ENCODE peak calls at places on chromosomes 13 and 19, in seven cellular contexts. J is testis, B is GM12865, F is tibial artery, O is HFF-Myc, V is upper lobe of right lung, P is bronchial epithelial cell. C is an unnamed sample.

GRCh38 chr13:41199526-41199925 is 5.2 kb upstream of the KBTBD7 start:
- DNase-seq in J (no peak), B (peak), F (no peak), O (no peak), V (no peak), P (no peak), C (no peak)

GRCh38 chr19:58558623-58559274 is 338 bp upstream of the UBE2M start:
- DNase-seq in J (peak), B (peak), F (peak), O (peak), V (peak), P (peak), C (peak)

GRCh38 chr13:95709101-95709500 is 32.2 kb downstream of the DNAJC3 start:
- DNase-seq in J (no peak), B (no peak), F (no peak), O (no peak), V (no peak), P (no peak), C (peak)

GRCh38 chr19:37997911-37998344 is 90.9 kb downstream of the SIPA1L3 start:
- DNase-seq in J (no peak), B (no peak), F (no peak), O (peak), V (no peak), P (peak), C (peak)

GRCh38 chr13:85241045-85241444 is 558.2 kb downstream of the SLITRK6 start:
- DNase-seq in J (no peak), B (no peak), F (no peak), O (peak), V (no peak), P (peak), C (no peak)

GRCh38 chr13:21584973-21585592 is 18.9 kb downstream of the MICU2 start:
- DNase-seq in J (no peak), B (no peak), F (no peak), O (no peak), V (no peak), P (no peak), C (no peak)

GRCh38 chr19:40523322-40524047 is 53.2 kb upstream of the SHKBP1 start:
- DNase-seq in J (peak), B (peak), F (peak), O (no peak), V (peak), P (peak), C (peak)

GRCh38 chr19:2333027-2333806 is 4.7 kb downstream of the SPPL2B start:
- DNase-seq in J (no peak), B (no peak), F (no peak), O (no peak), V (no peak), P (no peak), C (no peak)

GRCh38 chr19:35318679-35319448 is 10.1 kb upstream of the CD22 start:
- DNase-seq in J (peak), B (no peak), F (peak), O (peak), V (peak), P (peak), C (peak)

GRCh38 chr19:33879818-33880575 is 83.3 kb downstream of the KCTD15 start:
- DNase-seq in J (no peak), B (peak), F (no peak), O (no peak), V (no peak), P (no peak), C (no peak)

GRCh38 chr19:7554990-7555864 is 19.7 kb downstream of the PNPLA6 start:
- DNase-seq in J (peak), B (no peak), F (no peak), O (no peak), V (peak), P (no peak), C (no peak)

GRCh38 chr13:90591260-90591926 is 756.1 kb upstream of the MIR17HG start:
- DNase-seq in J (no peak), B (no peak), F (no peak), O (no peak), V (no peak), P (peak), C (no peak)

GRCh38 chr19:12000152-12000981 is 35.1 kb downstream of the ZNF433 start:
- DNase-seq in J (no peak), B (peak), F (no peak), O (no peak), V (no peak), P (peak), C (no peak)

GRCh38 chr13:97030705-97031452 is 36.6 kb upstream of the OXGR1 start:
- DNase-seq in J (peak), B (peak), F (no peak), O (no peak), V (no peak), P (peak), C (peak)

GRCh38 chr19:41998246-41999020 is 4.4 kb upstream of the ATP1A3 start:
- DNase-seq in J (peak), B (peak), F (no peak), O (no peak), V (no peak), P (peak), C (peak)

GRCh38 chr19:52343548-52343947 is 7.5 kb downstream of the ZNF610 start:
- DNase-seq in J (peak), B (peak), F (peak), O (no peak), V (no peak), P (peak), C (peak)

GRCh38 chr19:11265785-11266236 is 3.5 kb upstream of the DOCK6 start:
- DNase-seq in J (no peak), B (no peak), F (no peak), O (no peak), V (no peak), P (peak), C (no peak)

GRCh38 chr13:80040219-80040976 is 300.5 kb downstream of the SPRY2 start:
- DNase-seq in J (no peak), B (no peak), F (no peak), O (peak), V (no peak), P (peak), C (peak)

GRCh38 chr13:73625562-73626339 is 508.5 kb downstream of the KLF12 start:
- DNase-seq in J (no peak), B (no peak), F (no peak), O (no peak), V (no peak), P (no peak), C (no peak)

GRCh38 chr19:46368116-46368515 is 21.2 kb downstream of the PPP5C start:
- DNase-seq in J (no peak), B (no peak), F (no peak), O (no peak), V (peak), P (no peak), C (no peak)

GRCh38 chr19:57135797-57136196 is 9.2 kb downstream of the ZIM3 start:
- DNase-seq in J (no peak), B (no peak), F (no peak), O (no peak), V (no peak), P (no peak), C (no peak)

GRCh38 chr13:106348032-106348431 is 187.4 kb downstream of the EFNB2 start:
- DNase-seq in J (no peak), B (no peak), F (no peak), O (no peak), V (no peak), P (peak), C (peak)

GRCh38 chr19:3572855-3573161 is at the start of gene HMG20B:
- DNase-seq in J (no peak), B (no peak), F (no peak), O (no peak), V (no peak), P (no peak), C (no peak)

GRCh38 chr19:3111586-3112247 is 17.6 kb downstream of the GNA11 start:
- DNase-seq in J (no peak), B (no peak), F (no peak), O (no peak), V (no peak), P (no peak), C (no peak)

GRCh38 chr13:39930544-39931444 is 275.3 kb downstream of the COG6 start:
- DNase-seq in J (no peak), B (peak), F (no peak), O (no peak), V (no peak), P (no peak), C (no peak)

GRCh38 chr13:108797354-108797753 is 167.9 kb downstream of the MYO16 start:
- DNase-seq in J (no peak), B (no peak), F (no peak), O (no peak), V (no peak), P (no peak), C (no peak)

DNA sequence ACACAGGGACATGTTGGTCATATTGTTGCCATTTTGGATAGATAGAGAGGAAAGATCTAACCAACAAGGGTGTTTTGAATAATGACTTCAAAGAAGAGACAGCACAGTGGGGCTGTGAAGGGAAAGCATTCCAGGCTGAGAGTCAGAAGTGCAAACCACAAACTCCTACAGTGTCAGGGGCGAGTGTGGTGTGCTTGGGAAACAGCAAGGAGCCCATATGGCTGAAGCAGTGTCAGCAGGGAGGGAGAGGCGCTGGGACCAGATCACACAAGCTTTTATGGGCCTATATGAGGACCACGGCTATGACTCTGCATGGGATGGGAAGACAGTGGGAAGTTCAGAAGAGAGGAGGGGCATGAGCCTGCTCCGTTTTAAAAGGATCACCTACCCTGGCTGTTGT is 166.4 kb downstream of the MYO16 start:
- DNase-seq in J (no peak), B (no peak), F (no peak), O (peak), V (no peak), P (no peak), C (peak)
- H3K4me3 ChIP-seq in J (no peak), B (no peak), F (no peak), O (no peak), V (no peak), P (no peak), C (no peak)

GRCh38 chr13:113243847-113244246 is 34.4 kb downstream of the CUL4A start:
- DNase-seq in J (no peak), B (no peak), F (no peak), O (no peak), V (no peak), P (no peak), C (no peak)

GRCh38 chr13:113245858-113246791 is 36.7 kb downstream of the CUL4A start:
- DNase-seq in J (no peak), B (no peak), F (no peak), O (no peak), V (no peak), P (peak), C (no peak)
- TF ChIP-seq CTCF in J (no peak), B (no peak), F (no peak), O (peak), V (peak), P (peak), C (peak)

GRCh38 chr19:51142119-51142518 is at the start of gene SIGLEC7:
- DNase-seq in J (peak), B (no peak), F (peak), O (no peak), V (no peak), P (no peak), C (no peak)
- H3K4me3 ChIP-seq in J (no peak), B (no peak), F (no peak), O (no peak), V (no peak), P (no peak), C (no peak)

GRCh38 chr13:111099292-111099691 is 15.8 kb upstream of the ARHGEF7 start:
- DNase-seq in J (no peak), B (no peak), F (no peak), O (no peak), V (no peak), P (peak), C (no peak)
- TF ChIP-seq CTCF in J (no peak), B (no peak), F (no peak), O (no peak), V (no peak), P (no peak), C (peak)

DNA sequence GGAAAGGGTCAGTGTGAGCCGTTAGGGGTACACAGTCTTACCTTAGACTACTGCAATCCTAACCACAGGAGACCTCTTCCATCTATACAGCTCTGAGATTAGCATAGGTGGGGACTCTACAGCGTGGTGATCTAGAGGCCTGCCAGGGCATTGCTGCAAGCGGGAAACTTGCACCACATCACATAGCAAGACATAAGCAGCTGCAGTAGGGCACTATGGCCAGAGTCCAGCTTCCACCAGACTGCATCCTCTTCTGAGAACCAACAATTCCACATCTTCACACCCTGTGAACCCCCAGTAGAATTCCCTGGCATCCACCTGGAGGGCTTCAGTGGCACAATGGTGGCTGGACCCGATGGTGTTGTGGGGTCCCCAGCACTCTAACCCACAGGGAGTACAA is 1564.3 kb upstream of the PRR20A start:
- DNase-seq in J (no peak), B (no peak), F (no peak), O (no peak), V (no peak), P (no peak), C (no peak)
- H3K4me3 ChIP-seq in J (no peak), B (no peak), F (no peak), O (no peak), V (no peak), P (no peak), C (no peak)

DNA sequence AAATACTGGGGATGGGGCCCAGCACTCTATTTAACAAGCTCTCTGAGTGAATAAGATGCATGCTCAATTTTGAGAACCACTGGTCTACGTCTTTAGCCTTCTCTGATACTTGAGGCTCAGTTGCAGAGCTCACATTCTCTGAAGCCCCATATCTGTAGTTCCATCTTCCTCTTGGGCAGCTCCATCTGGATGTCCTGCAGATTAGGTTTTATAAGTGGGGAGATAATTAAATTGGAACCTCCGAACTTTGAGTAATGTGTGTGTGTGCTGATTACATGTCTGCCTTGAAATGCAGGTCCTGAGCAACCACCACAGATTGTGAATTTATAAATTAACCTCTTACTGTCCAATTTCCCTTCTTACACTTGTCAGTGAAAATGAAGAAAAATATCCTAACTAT is 7.2 kb upstream of the RASL11A start:
- DNase-seq in J (no peak), B (no peak), F (no peak), O (no peak), V (no peak), P (no peak), C (no peak)
- TF ChIP-seq CTCF in J (no peak), B (no peak), F (no peak), O (no peak), V (no peak), P (no peak), C (no peak)

GRCh38 chr19:17720487-17720839 is 1.2 kb downstream of the MAP1S start:
- DNase-seq in J (no peak), B (no peak), F (no peak), O (no peak), V (no peak), P (no peak), C (no peak)

GRCh38 chr19:17719730-17720486 is 628 bp downstream of the MAP1S start:
- DNase-seq in J (no peak), B (peak), F (no peak), O (no peak), V (peak), P (peak), C (no peak)

GRCh38 chr19:17718988-17719711 is at the start of gene MAP1S:
- DNase-seq in J (peak), B (peak), F (peak), O (no peak), V (peak), P (peak), C (peak)

GRCh38 chr19:17716309-17716929 is 2.9 kb upstream of the MAP1S start:
- DNase-seq in J (no peak), B (no peak), F (no peak), O (no peak), V (no peak), P (no peak), C (no peak)

GRCh38 chr19:17718467-17718987 is 753 bp upstream of the MAP1S start:
- DNase-seq in J (no peak), B (peak), F (no peak), O (no peak), V (no peak), P (peak), C (no peak)
- H3K4me3 ChIP-seq in J (no peak), B (no peak), F (peak), O (no peak), V (peak), P (no peak), C (no peak)

DNA sequence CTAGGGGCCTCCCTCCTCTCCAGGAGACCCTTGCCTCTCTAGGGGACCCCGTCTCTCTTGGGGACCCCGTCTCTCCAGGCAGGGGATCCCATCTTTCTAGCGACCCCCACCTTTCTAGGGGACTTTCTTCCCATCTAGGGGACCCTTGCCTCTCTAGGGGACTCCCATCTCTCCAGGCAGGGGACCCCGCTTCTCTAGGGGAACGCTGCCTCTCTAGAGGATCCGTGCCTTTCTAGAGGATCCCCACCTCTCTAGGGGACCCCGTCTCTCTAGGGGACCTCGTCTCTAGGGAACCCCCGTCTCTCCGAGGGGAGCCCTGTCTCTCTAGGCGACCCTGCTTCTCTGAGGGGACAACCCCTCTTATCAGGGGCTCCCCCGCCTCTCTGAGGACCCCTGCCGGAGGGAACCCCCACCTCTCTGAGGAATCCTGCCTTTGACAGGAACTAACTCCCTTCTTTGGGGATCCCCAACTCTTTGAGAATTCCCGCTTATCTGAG is 19.1 kb upstream of the GATAD2A start:
- DNase-seq in J (no peak), B (no peak), F (no peak), O (no peak), V (no peak), P (no peak), C (no peak)
- TF ChIP-seq CTCF in J (no peak), B (peak), F (no peak), O (peak), V (no peak), P (peak), C (peak)

GRCh38 chr13:32036131-32036695 is 4.6 kb downstream of the FRY start:
- DNase-seq in J (no peak), B (no peak), F (no peak), O (no peak), V (no peak), P (no peak), C (peak)
- H3K4me3 ChIP-seq in J (no peak), B (no peak), F (peak), O (no peak), V (no peak), P (no peak), C (no peak)